ENCODE peak calls at places on chromosomes 13 and 19, in seven cellular contexts. Q is uterus, N is Karpas-422, A is cardiac muscle cell, M is aorta, I is spleen, S is stomach. U is an unnamed sample. For H3K4me1, the result is how much of the 10 kb centered on the place peaks cover.

GRCh38 chr19:8208710-8209110 is 460 bp upstream of the CERS4 start:
- DNase-seq in Q (no peak), N (no peak), A (no peak), M (no peak), I (no peak), S (no peak), U (peak)

GRCh38 chr13:27578121-27579030 is 42.0 kb downstream of the LNX2 start:
- DNase-seq in Q (no peak), N (no peak), A (no peak), M (no peak), I (no peak), S (no peak), U (no peak)

GRCh38 chr13:52804202-52804641 is 44.2 kb downstream of the PCDH8 start:
- DNase-seq in Q (no peak), N (no peak), A (no peak), M (no peak), I (no peak), S (no peak), U (no peak)

GRCh38 chr13:72284791-72285190 is 417.8 kb upstream of the DACH1 start:
- DNase-seq in Q (no peak), N (no peak), A (no peak), M (no peak), I (no peak), S (no peak), U (no peak)

GRCh38 chr13:41916173-41916954 is 44.5 kb downstream of the VWA8 start:
- DNase-seq in Q (no peak), N (peak), A (peak), M (no peak), I (no peak), S (no peak), U (no peak)

GRCh38 chr19:33779849-33780248 is 16.8 kb upstream of the KCTD15 start:
- DNase-seq in Q (no peak), N (no peak), A (no peak), M (no peak), I (no peak), S (no peak), U (no peak)

GRCh38 chr13:74288361-74288911 is 154.2 kb upstream of the KLF12 start:
- DNase-seq in Q (no peak), N (peak), A (peak), M (peak), I (peak), S (peak), U (peak)

GRCh38 chr13:18212873-18213272 is 968.8 kb downstream of the TUBA3C start:
- DNase-seq in Q (no peak), N (no peak), A (no peak), M (no peak), I (no peak), S (no peak), U (no peak)

GRCh38 chr19:45779231-45780145 is 2.8 kb downstream of the DMPK start:
- DNase-seq in Q (peak), N (peak), A (peak), M (peak), I (peak), S (peak), U (peak)

GRCh38 chr13:31264146-31264545 is 64.4 kb downstream of the B3GLCT start:
- DNase-seq in Q (no peak), N (no peak), A (no peak), M (no peak), I (no peak), S (no peak), U (no peak)

GRCh38 chr13:78909276-78909675 is 250.3 kb upstream of the OBI1 start:
- DNase-seq in Q (no peak), N (no peak), A (no peak), M (no peak), I (no peak), S (no peak), U (no peak)

GRCh38 chr13:112525306-112525945 is 62.5 kb downstream of the TUBGCP3 start:
- DNase-seq in Q (no peak), N (no peak), A (no peak), M (no peak), I (no peak), S (no peak), U (no peak)

GRCh38 chr13:90800082-90800746 is 547.3 kb upstream of the MIR17HG start:
- DNase-seq in Q (no peak), N (no peak), A (no peak), M (peak), I (peak), S (no peak), U (peak)

GRCh38 chr19:48970923-48971395 is 5.8 kb downstream of the FTL start:
- DNase-seq in Q (peak), N (peak), A (peak), M (peak), I (peak), S (peak), U (peak)

GRCh38 chr19:48271531-48272151 is 1.8 kb downstream of the ZNF114 start:
- DNase-seq in Q (peak), N (no peak), A (peak), M (peak), I (peak), S (no peak), U (peak)

GRCh38 chr19:42253245-42254082 is 1.5 kb downstream of the ERF start:
- DNase-seq in Q (peak), N (peak), A (peak), M (peak), I (peak), S (peak), U (peak)

GRCh38 chr19:51136891-51137551 is 5.1 kb upstream of the SIGLEC7 start:
- DNase-seq in Q (no peak), N (no peak), A (no peak), M (no peak), I (peak), S (no peak), U (no peak)

GRCh38 chr13:42847891-42848663 is 66.7 kb downstream of the FAM216B start:
- DNase-seq in Q (no peak), N (no peak), A (no peak), M (no peak), I (no peak), S (no peak), U (no peak)

GRCh38 chr13:97499181-97499580 is 65.2 kb downstream of the RAP2A start:
- DNase-seq in Q (no peak), N (no peak), A (no peak), M (no peak), I (no peak), S (no peak), U (no peak)

GRCh38 chr13:39982745-39983144 is 327.3 kb downstream of the COG6 start:
- DNase-seq in Q (no peak), N (no peak), A (no peak), M (no peak), I (no peak), S (no peak), U (no peak)

GRCh38 chr19:14093117-14093784 is 2.7 kb upstream of the SAMD1 start:
- DNase-seq in Q (no peak), N (peak), A (no peak), M (no peak), I (no peak), S (no peak), U (no peak)

GRCh38 chr13:21326155-21327030 is 132.7 kb downstream of the ZDHHC20 start:
- DNase-seq in Q (peak), N (no peak), A (peak), M (no peak), I (peak), S (peak), U (peak)

GRCh38 chr19:4528843-4529242 is 6.2 kb downstream of the PLIN5 start:
- DNase-seq in Q (no peak), N (no peak), A (no peak), M (no peak), I (no peak), S (no peak), U (no peak)

GRCh38 chr19:43780706-43781525 is at the start of gene KCNN4:
- DNase-seq in Q (no peak), N (no peak), A (no peak), M (peak), I (peak), S (peak), U (no peak)

GRCh38 chr19:43779147-43779819 is 1.5 kb downstream of the KCNN4 start:
- DNase-seq in Q (no peak), N (no peak), A (no peak), M (no peak), I (peak), S (peak), U (no peak)

GRCh38 chr19:43781630-43782310 is 997 bp upstream of the KCNN4 start:
- DNase-seq in Q (no peak), N (no peak), A (no peak), M (peak), I (no peak), S (no peak), U (no peak)

GRCh38 chr19:43778651-43779050 is 2.1 kb downstream of the KCNN4 start:
- DNase-seq in Q (no peak), N (no peak), A (no peak), M (no peak), I (no peak), S (no peak), U (no peak)

GRCh38 chr19:43779820-43780219 is 953 bp downstream of the KCNN4 start:
- DNase-seq in Q (no peak), N (no peak), A (no peak), M (no peak), I (no peak), S (no peak), U (no peak)
- H3K4me1 ChIP-seq in Q (under half), N (under half), A (under half), M (under half), I (half or more), S (under half), U (under half)

GRCh38 chr19:10566658-10567410 is 1.0 kb upstream of the KRI1 start:
- DNase-seq in Q (no peak), N (peak), A (no peak), M (no peak), I (peak), S (no peak), U (no peak)
- H3K4me3 ChIP-seq in Q (peak), N (peak), A (no peak), M (no peak), I (peak), S (peak), U (no peak)

GRCh38 chr13:51156666-51157065 is 45.6 kb upstream of the C13orf42 start:
- DNase-seq in Q (no peak), N (no peak), A (no peak), M (no peak), I (no peak), S (no peak), U (no peak)
- H3K4me1 ChIP-seq in Q (under half), N (under half), A (under half), M (under half), I (under half), S (under half), U (under half)

GRCh38 chr19:21472507-21472906 is 32.9 kb upstream of the ZNF429 start:
- DNase-seq in Q (no peak), N (no peak), A (no peak), M (no peak), I (no peak), S (no peak), U (no peak)

GRCh38 chr19:21468791-21469190 is 36.6 kb upstream of the ZNF429 start:
- DNase-seq in Q (no peak), N (peak), A (peak), M (no peak), I (peak), S (no peak), U (no peak)

DNA sequence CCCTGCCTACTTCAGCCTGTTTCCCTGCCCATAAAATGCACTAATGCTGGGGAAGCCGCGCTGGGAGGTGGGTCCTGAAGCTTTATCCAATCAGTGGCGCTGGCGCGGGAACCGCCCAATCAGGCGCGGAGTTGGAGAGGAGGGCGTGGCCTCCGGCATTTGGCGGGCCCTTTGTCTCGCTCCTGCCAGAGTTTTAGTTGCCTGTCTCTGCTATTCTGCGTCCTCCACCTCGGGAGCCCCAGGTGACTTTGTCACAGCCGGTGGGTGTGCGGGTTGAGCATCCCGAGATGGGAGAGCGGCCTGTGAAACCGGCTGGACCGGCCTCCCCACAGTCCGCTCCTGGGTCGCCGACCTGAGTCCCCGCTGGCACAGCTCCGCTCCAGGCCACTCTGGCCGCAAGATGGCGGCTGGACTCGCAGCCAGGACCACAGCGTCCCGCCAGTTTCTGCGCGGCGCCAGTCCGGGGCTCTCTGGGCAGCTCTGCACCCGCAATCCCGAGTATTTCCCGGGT is 30.7 kb upstream of the ZNF429 start:
- DNase-seq in Q (peak), N (peak), A (peak), M (peak), I (peak), S (peak), U (no peak)
- H3K4me3 ChIP-seq in Q (peak), N (peak), A (peak), M (no peak), I (peak), S (peak), U (no peak)

GRCh38 chr19:10655457-10656312 is 1.5 kb downstream of the ILF3 start:
- DNase-seq in Q (no peak), N (peak), A (peak), M (no peak), I (no peak), S (no peak), U (peak)
- H3K4me1 ChIP-seq in Q (under half), N (half or more), A (under half), M (under half), I (half or more), S (under half), U (under half)

DNA sequence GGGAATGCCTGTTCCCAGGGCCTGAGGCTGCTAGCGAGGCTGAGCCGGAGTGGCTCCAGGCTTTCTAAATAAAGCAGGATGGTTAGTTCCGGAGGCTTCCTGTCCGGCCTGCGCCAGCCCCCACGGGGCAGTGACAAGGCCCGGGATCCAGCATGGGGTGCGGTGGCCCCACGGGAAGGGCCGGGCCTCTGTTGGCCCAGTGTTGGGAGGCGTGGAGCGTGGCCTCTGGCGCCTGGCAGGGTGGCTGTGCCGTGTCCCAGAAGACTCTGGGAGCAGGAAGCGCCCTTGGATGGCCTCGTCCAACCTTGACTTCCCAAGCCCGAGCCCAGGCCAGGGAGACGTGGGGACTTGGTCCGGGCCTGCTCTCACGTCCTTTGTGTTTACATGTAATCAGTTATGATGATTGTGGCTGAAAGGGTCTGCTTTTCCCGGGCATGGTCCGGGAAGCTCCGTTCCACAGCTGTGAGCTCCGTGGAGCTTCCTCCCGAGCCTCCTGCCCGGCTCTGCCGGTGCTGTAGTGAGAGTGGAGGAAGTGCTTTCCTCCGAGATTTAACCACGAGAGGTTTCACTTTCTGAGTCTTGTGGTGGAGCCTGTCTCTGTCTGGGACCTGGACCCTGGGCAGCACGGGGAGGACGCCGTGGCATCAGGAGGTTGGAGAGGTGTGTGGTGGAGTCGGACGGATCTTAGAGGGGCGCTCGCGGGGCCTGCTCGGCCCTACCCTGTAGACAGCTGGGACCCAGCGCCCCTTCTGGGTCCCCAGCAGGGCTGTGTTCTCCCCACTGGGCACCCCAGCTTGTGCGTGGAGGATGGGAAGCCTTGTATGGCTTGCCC is 4.6 kb downstream of the GNA11 start:
- DNase-seq in Q (peak), N (no peak), A (no peak), M (peak), I (peak), S (peak), U (no peak)
- H3K4me3 ChIP-seq in Q (peak), N (no peak), A (no peak), M (no peak), I (peak), S (peak), U (no peak)

U was measured in BE2C.